ENCODE peak calls at places on chromosomes 13 and 19, in eight cellular contexts. F is hepatocyte, S is NB4, V is neural crest cell, W is coronary artery, N is breast epithelium, U is nephron progenitor cell, Q is stomach. X is an unnamed sample.
A peak's percentile ranks its signal among the peaks of the same experiment; 100 is the strongest.

GRCh38 chr19:51091895-51092873 is 9.5 kb upstream of the KLK14 start:
- DNase-seq in S (no peak), Q (no peak), N (no peak), U (no peak), V (no peak), F (no peak), W (no peak), X (no peak)

GRCh38 chr13:48578516-48579166 is 45.8 kb upstream of the RCBTB2 start:
- DNase-seq in Q (no peak), U (no peak), V (no peak), F (no peak), W (no peak), S (peak; percentile 51), N (no peak), X (no peak)

GRCh38 chr13:108595416-108596257 is 33.8 kb upstream of the MYO16 start:
- DNase-seq in W (no peak), S (no peak), Q (no peak), U (peak; percentile 6), N (no peak), F (no peak), V (no peak), X (peak; percentile 36)

GRCh38 chr19:33175156-33175782 is 18.9 kb upstream of the LRP3 start:
- DNase-seq in F (no peak), S (no peak), N (no peak), W (no peak), Q (no peak), U (no peak), V (no peak), X (no peak)

GRCh38 chr13:84032116-84032515 is 149.8 kb upstream of the SLITRK1 start:
- DNase-seq in U (no peak), S (no peak), Q (no peak), N (no peak), V (no peak), F (no peak), W (no peak), X (no peak)

GRCh38 chr13:113584205-113584869 is at the start of gene TFDP1:
- DNase-seq in U (peak; percentile 87), W (peak; percentile 77), F (peak; percentile 86), S (peak; percentile 97), Q (peak; percentile 78), V (peak; percentile 88), N (no peak), X (peak; percentile 83)

GRCh38 chr13:48626077-48626449 is 27.7 kb upstream of the CYSLTR2 start:
- DNase-seq in U (no peak), V (no peak), Q (no peak), F (peak; percentile 66), N (no peak), S (peak; percentile 77), W (no peak), X (no peak)

GRCh38 chr13:113656831-113657671 is 947 bp downstream of the ATP4B start:
- DNase-seq in U (no peak), N (no peak), F (no peak), S (no peak), V (no peak), Q (peak; percentile 25), W (peak; percentile 66), X (no peak)

GRCh38 chr19:51710163-51710562 is 13.6 kb downstream of the HAS1 start:
- DNase-seq in F (no peak), U (no peak), Q (no peak), S (no peak), N (no peak), W (no peak), V (no peak), X (no peak)

GRCh38 chr19:750640-751423 is at the start of gene MISP:
- DNase-seq in Q (peak; percentile 84), N (no peak), U (no peak), W (no peak), V (no peak), S (no peak), F (peak; percentile 92), X (no peak)

GRCh38 chr19:34253711-34254551 is 423 bp upstream of the GARRE1 start:
- DNase-seq in Q (no peak), F (peak; percentile 94), W (peak; percentile 83), S (peak; percentile 72), V (peak; percentile 77), U (peak; percentile 94), N (peak; percentile 69), X (peak; percentile 73)

GRCh38 chr19:55160986-55161365 is 3.4 kb upstream of the TNNI3 start:
- DNase-seq in N (no peak), S (no peak), V (no peak), U (no peak), Q (no peak), W (no peak), F (no peak), X (no peak)

GRCh38 chr19:7988307-7988706 is 17.1 kb downstream of the ELAVL1 start:
- DNase-seq in Q (no peak), W (no peak), F (no peak), N (no peak), U (no peak), V (no peak), S (no peak), X (no peak)

GRCh38 chr19:29491995-29492577 is 33.7 kb upstream of the VSTM2B start:
- DNase-seq in Q (no peak), U (no peak), V (no peak), N (no peak), S (no peak), F (no peak), W (no peak), X (no peak)

GRCh38 chr19:51637362-51637978 is 7.3 kb upstream of the SIGLEC5 start:
- DNase-seq in V (no peak), U (no peak), S (peak; percentile 49), N (no peak), F (no peak), Q (no peak), W (no peak), X (no peak)

GRCh38 chr13:34867590-34867989 is 74.5 kb upstream of the NBEA start:
- DNase-seq in S (no peak), W (no peak), Q (no peak), V (no peak), F (no peak), U (no peak), N (no peak), X (no peak)

DNA sequence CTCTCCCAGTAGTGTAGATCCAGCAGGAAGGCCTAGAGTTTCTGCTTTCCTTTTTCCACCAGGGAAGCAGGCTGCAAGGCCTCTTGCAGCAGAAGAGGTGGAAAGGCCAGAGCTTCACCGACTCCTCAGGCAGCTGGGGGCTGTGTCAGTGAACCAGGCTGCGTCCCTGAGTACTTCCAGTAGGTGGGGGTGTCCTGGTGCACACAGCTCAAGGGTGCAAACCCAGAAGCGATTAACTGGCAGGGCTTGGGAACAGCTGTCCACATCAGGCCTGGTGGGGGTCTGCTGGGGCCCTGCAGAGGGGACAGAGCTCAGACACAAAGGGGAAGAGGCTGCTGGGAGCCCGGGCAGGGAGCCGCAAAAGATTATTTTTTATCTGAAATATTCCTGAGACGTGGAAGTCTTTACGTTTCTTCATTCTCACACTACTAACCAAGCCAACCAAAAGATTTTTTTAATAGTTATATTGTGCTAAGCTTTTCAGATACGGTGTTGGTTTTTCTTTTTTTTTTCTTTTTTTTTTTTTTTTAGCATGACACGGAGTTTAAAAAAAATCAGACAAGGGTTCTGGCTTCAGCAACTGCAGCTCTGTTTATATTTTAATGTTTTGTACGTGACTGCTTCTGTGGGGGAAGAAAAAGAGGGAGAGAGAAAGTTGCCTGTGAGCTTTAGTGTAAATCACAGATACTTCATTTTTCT is 11.0 kb downstream of the TSHZ3 start:
- DNase-seq in N (no peak), W (no peak), V (peak; percentile 48), F (peak; percentile 82), U (peak; percentile 72), S (peak; percentile 45), Q (no peak), X (no peak)
- TF ChIP-seq CTCF in N (no peak), W (peak; percentile 36), V (peak; percentile 62), F (peak; percentile 57), U (peak; percentile 64), S (peak; percentile 38), Q (no peak), X (peak; percentile 45)

GRCh38 chr19:18780631-18781030 is 10.5 kb downstream of the COMP start:
- DNase-seq in U (no peak), V (no peak), W (no peak), F (no peak), N (no peak), Q (no peak), S (no peak), X (no peak)
- TF ChIP-seq CTCF in U (no peak), V (no peak), W (no peak), F (no peak), N (no peak), Q (no peak), S (no peak), X (peak; percentile 31)

GRCh38 chr13:32232263-32232662 is 82.9 kb downstream of the ZAR1L start:
- DNase-seq in F (no peak), N (no peak), V (no peak), U (no peak), S (no peak), Q (no peak), W (no peak), X (no peak)

GRCh38 chr13:32229443-32229842 is 85.7 kb downstream of the ZAR1L start:
- DNase-seq in U (no peak), F (no peak), S (no peak), V (no peak), N (no peak), W (no peak), Q (no peak), X (no peak)

GRCh38 chr13:32225494-32225931 is 89.7 kb downstream of the ZAR1L start:
- DNase-seq in W (no peak), S (no peak), V (no peak), Q (no peak), F (no peak), U (no peak), N (no peak), X (no peak)

GRCh38 chr13:32224916-32225315 is 90.2 kb downstream of the ZAR1L start:
- DNase-seq in Q (no peak), U (no peak), S (no peak), W (no peak), F (no peak), N (no peak), V (no peak), X (no peak)

DNA sequence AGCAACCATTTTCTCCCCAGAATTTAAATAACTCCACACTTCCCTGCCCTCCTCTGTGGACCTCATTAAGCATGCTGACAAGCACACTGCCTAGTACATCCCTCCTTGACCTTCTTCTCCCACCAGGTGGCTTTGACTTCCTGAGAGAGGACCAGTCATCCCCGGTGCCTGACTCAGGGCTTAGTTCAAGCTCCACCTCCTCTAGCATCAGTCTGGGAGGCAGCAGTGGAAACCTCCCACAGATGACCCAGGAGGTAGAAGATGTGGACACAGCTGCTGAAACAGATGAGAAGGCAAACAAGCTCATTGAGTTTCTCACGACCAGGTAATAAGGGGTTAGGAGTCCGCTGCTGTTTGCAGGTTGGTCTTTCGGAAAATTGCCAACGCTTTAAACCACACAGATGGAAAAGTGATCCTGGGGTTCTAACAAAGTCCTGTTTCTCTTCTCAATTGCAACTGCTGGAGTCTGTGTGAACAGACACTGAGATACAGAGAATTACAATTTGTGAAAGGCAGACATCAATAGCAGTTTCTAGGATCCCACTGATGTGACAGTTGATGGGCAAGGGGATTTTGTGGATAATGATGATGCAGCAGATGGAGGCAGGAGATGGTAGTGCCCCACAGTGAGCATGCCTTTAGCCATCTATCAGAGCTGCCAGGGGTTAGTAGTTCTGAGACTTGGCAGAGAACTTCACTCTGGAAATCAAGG is 86.7 kb downstream of the ZAR1L start:
- DNase-seq in V (no peak), N (no peak), Q (no peak), U (no peak), S (no peak), W (no peak), F (no peak), X (no peak)
- TF ChIP-seq CTCF in V (no peak), N (no peak), Q (no peak), U (no peak), S (no peak), W (no peak), F (no peak), X (no peak)

GRCh38 chr19:48296963-48297734 is 27.3 kb downstream of the ZNF114 start:
- DNase-seq in V (no peak), Q (no peak), F (no peak), U (no peak), S (no peak), N (no peak), W (no peak), X (no peak)
- TF ChIP-seq CTCF in V (no peak), Q (no peak), F (no peak), U (no peak), S (no peak), N (no peak), W (no peak), X (no peak)